ENCODE peak calls at places on chromosomes 16 and 17, in four cellular contexts. L, O, P and A are unnamed samples.

GRCh38 chr17:78049609-78050008 is 78.9 kb downstream of the TMC6 start:
- DNase-seq in L (no peak), O (no peak), P (no peak), A (no peak)

GRCh38 chr16:66580605-66581209 is 1.4 kb downstream of the CMTM2 start:
- DNase-seq in L (no peak), O (peak; percentile 85), P (no peak), A (peak; percentile 63)

GRCh38 chr16:54431041-54431996 is 144.7 kb upstream of the IRX3 start:
- DNase-seq in L (no peak), O (no peak), P (no peak), A (peak; percentile 13)

GRCh38 chr16:9141813-9142212 is 50.4 kb downstream of the HAPSTR1 start:
- DNase-seq in L (no peak), O (no peak), P (no peak), A (no peak)

GRCh38 chr17:62670202-62670821 is 42.8 kb downstream of the MRC2 start:
- DNase-seq in L (no peak), O (no peak), P (no peak), A (no peak)

GRCh38 chr17:74790206-74791066 is 14.3 kb upstream of the NAT9 start:
- DNase-seq in L (no peak), O (no peak), P (no peak), A (no peak)

GRCh38 chr17:21165922-21166598 is 39.3 kb downstream of the DHRS7B start:
- DNase-seq in L (no peak), O (no peak), P (no peak), A (no peak)

GRCh38 chr17:416293-417206 is 63.9 kb upstream of the RPH3AL start:
- DNase-seq in L (no peak), O (no peak), P (peak; percentile 36), A (no peak)

GRCh38 chr16:85465328-85466307 is 147.5 kb upstream of the GSE1 start:
- DNase-seq in L (no peak), O (peak; percentile 58), P (no peak), A (peak; percentile 26)

GRCh38 chr17:17018021-17018441 is 24.2 kb upstream of the MPRIP start:
- DNase-seq in L (no peak), O (no peak), P (no peak), A (no peak)

GRCh38 chr16:68825427-68825826 is 17.9 kb upstream of the TANGO6 start:
- DNase-seq in L (no peak), O (no peak), P (no peak), A (no peak)

GRCh38 chr17:80899402-80900268 is 92.0 kb upstream of the CHMP6 start:
- DNase-seq in L (peak; percentile 45), O (peak; percentile 37), P (peak; percentile 86), A (no peak)

GRCh38 chr17:64741038-64741641 is 79.0 kb upstream of the SMURF2 start:
- DNase-seq in L (no peak), O (peak; percentile 33), P (no peak), A (no peak)

GRCh38 chr17:66944365-66945203 is 19.9 kb upstream of the CACNG4 start:
- DNase-seq in L (no peak), O (peak; percentile 14), P (no peak), A (no peak)

GRCh38 chr16:22300427-22301071 is 3.3 kb downstream of the POLR3E start:
- DNase-seq in L (no peak), O (peak; percentile 67), P (peak; percentile 51), A (peak; percentile 50)

GRCh38 chr17:73474370-73474988 is 162.7 kb upstream of the CDC42EP4 start:
- DNase-seq in L (no peak), O (peak; percentile 74), P (peak; percentile 16), A (peak; percentile 45)

GRCh38 chr16:65148804-65149203 is 26.9 kb upstream of the CDH11 start:
- DNase-seq in L (no peak), O (no peak), P (no peak), A (no peak)

GRCh38 chr16:49441366-49441780 is 67.8 kb downstream of the C16orf78 start:
- DNase-seq in L (peak; percentile 25), O (no peak), P (peak; percentile 61), A (no peak)

GRCh38 chr17:28416703-28417311 is 10.8 kb upstream of the SLC46A1 start:
- DNase-seq in L (no peak), O (peak; percentile 63), P (peak; percentile 55), A (peak; percentile 36)